ENCODE peak calls at places on chromosomes 16 and 17, in nine cellular contexts. V, L, Y, X, K, G, J, B and A are unnamed samples.

GRCh38 chr16:85162478-85163277 is 50.4 kb upstream of the CIBAR2 start:
- DNase-seq in V (peak; percentile 48), L (peak; percentile 76), Y (peak; percentile 91), X (peak; percentile 96), K (no peak), G (peak; percentile 53), J (no peak), B (no peak), A (peak; percentile 63)

GRCh38 chr17:45316271-45317112 is at the start of gene MAP3K14:
- DNase-seq in V (peak; percentile 77), L (peak; percentile 63), Y (peak; percentile 64), X (peak; percentile 83), K (no peak), G (no peak), J (peak; percentile 70), B (peak; percentile 71), A (no peak)

GRCh38 chr17:12021604-12022003 is 927 bp downstream of the MAP2K4 start:
- DNase-seq in V (no peak), L (no peak), Y (no peak), X (no peak), K (no peak), G (no peak), J (no peak), B (no peak), A (no peak)

GRCh38 chr17:9427460-9428315 is 147.9 kb downstream of the STX8 start:
- DNase-seq in V (no peak), L (peak; percentile 44), Y (peak; percentile 41), X (no peak), K (no peak), G (no peak), J (no peak), B (no peak), A (no peak)

GRCh38 chr17:77441130-77441920 is 300.6 kb downstream of the SEC14L1 start:
- DNase-seq in V (peak; percentile 57), L (no peak), Y (no peak), X (no peak), K (no peak), G (no peak), J (peak; percentile 84), B (no peak), A (no peak)

GRCh38 chr17:61678339-61678738 is 87.3 kb upstream of the NACA2 start:
- DNase-seq in V (no peak), L (no peak), Y (no peak), X (no peak), K (no peak), G (no peak), J (no peak), B (no peak), A (no peak)

GRCh38 chr16:65702707-65703402 is 581.0 kb upstream of the CDH11 start:
- DNase-seq in V (no peak), L (no peak), Y (no peak), X (no peak), K (no peak), G (no peak), J (no peak), B (no peak), A (no peak)

GRCh38 chr17:73228748-73229236 is 32.9 kb downstream of the CPSF4L start:
- DNase-seq in V (peak; percentile 66), L (peak; percentile 71), Y (peak; percentile 90), X (peak; percentile 51), K (peak; percentile 20), G (peak; percentile 67), J (no peak), B (peak; percentile 70), A (peak; percentile 86)

GRCh38 chr16:14608604-14609003 is 21.5 kb downstream of the PARN start:
- DNase-seq in V (no peak), L (no peak), Y (no peak), X (no peak), K (no peak), G (no peak), J (no peak), B (no peak), A (no peak)

GRCh38 chr17:48460055-48460454 is 30.0 kb upstream of the SKAP1 start:
- DNase-seq in V (no peak), L (no peak), Y (no peak), X (no peak), K (no peak), G (no peak), J (no peak), B (no peak), A (no peak)

GRCh38 chr17:6642592-6642991 is 1.7 kb downstream of the TXNDC17 start:
- DNase-seq in V (no peak), L (no peak), Y (peak; percentile 14), X (no peak), K (no peak), G (no peak), J (no peak), B (no peak), A (no peak)

GRCh38 chr17:19755392-19755791 is 7.3 kb upstream of the ALDH3A1 start:
- DNase-seq in V (no peak), L (no peak), Y (no peak), X (no peak), K (no peak), G (no peak), J (no peak), B (no peak), A (no peak)

DNA sequence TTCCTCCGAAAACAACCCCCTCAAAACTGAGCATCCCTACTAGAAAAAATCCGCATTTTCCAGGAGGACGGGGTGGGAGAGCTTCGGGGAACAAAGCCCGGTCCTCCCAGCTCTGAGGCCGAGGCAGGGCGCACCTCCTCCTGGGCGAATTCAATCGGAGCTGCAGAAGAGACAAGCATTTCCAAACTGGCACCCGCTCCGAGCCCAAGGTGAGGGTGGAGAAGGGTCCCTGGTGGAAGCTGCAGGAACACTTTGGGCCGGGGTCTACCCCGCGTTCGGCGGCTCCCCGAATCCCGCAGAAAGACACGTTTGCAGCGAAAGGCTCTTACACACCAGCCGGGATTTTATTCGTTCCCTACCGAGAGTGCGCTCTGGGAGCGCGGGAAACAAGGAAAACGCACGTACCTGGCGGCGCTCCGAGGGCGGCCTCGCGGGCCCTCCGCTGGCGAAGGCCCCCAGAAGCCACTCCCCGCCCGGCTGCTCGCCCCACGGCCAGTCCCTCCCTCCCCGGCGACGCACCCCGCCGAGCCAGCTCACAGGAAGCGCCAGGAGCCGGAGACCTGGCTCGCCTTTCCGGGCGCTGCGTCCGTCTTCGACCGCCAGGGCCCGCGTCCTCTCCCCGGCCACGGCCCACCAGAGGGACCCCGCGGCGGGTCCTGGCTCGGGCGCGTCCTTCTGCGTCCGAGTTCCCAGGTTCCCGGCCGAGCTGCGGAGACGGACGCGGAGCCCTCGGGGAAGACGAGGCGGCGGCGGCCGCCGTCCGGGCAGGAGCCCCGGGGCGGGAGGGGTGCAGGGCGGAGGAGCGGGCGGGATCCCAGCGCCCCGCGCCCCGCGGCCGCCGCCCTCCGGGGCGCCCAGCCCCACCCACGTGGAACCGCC is 49.8 kb upstream of the BAHCC1 start:
- DNase-seq in V (peak; percentile 89), L (peak; percentile 86), Y (peak; percentile 87), X (peak; percentile 81), K (peak; percentile 79), G (peak; percentile 66), J (peak; percentile 32), B (peak; percentile 91), A (peak; percentile 98)
- TF ChIP-seq POLR2A in V (peak; percentile 94), L (peak; percentile 83), Y (peak; percentile 22), X (peak; percentile 71), K (no peak), G (peak; percentile 77), J (peak; percentile 97), B (peak; percentile 73), A (peak; percentile 81)

DNA sequence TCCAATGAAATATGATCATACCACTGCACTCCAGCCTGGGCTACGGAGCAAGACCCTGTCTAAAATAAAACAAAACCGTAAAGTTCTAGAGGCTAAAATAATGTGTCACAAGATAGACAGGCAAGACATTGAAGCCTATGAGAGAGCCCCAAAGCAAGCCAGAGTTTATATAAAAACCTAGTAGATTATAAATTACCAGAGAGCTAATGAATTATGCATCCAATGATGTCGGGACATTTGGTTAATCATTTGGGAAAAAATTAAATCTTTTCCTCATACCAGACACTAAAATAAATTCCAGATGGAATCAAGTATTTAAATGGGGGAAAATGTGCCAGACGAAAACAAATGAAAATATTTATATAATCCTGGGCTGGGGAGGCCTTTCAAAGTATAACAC is 24.2 kb downstream of the CCDC40 start:
- DNase-seq in V (no peak), L (no peak), Y (no peak), X (no peak), K (no peak), G (no peak), J (no peak), B (no peak), A (no peak)
- TF ChIP-seq POLR2A in V (no peak), L (no peak), Y (no peak), X (no peak), K (no peak), G (no peak), J (no peak), B (no peak), A (no peak)

DNA sequence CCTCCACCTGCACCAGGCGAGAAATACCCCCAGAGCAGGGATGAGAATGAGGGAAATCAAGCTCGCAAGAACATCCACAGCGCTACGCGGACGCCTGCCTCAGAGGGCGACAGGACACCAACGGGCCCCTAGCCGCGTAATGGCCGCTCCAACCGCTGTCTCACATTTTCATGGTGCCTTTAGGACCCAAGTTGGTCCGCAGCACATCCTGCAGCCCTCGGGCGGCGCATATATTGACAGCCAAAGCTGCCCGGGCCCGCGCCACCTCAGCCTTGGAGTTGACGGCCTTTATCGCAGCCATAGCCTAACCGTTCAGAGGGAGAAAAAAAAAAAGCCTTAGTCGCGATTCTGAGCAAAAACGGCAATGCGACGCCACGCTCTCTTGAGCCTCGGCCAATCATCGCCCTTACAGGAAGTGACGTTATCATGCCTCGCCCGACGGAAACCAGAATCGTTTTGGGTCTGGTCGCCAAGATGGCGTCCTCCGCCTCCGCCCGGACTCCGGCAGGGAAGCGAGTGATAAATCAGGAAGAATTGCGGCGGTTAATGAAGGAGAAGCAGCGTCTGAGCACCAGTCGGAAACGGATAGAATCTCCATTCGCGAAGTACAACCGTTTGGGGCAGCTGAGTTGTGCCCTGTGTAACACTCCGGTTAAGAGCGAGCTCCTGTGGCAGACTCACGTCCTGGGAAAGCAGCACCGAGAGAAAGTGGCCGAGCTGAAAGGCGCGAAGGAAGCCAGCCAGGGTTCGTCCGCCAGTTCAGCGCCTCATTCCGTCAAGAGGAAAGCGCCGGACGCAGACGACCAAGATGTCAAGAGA is at the start of the genes CCT6B and ZNF830:
- DNase-seq in V (peak; percentile 94), L (peak; percentile 86), Y (peak; percentile 95), X (peak; percentile 92), K (peak; percentile 73), G (peak; percentile 93), J (peak; percentile 92), B (peak; percentile 97), A (peak; percentile 82)
- TF ChIP-seq POLR2A in V (peak; percentile 78), L (peak; percentile 60), Y (peak; percentile 91), X (no peak), K (peak; percentile 96), G (peak; percentile 71), J (peak; percentile 57), B (peak; percentile 90), A (peak; percentile 90)

DNA sequence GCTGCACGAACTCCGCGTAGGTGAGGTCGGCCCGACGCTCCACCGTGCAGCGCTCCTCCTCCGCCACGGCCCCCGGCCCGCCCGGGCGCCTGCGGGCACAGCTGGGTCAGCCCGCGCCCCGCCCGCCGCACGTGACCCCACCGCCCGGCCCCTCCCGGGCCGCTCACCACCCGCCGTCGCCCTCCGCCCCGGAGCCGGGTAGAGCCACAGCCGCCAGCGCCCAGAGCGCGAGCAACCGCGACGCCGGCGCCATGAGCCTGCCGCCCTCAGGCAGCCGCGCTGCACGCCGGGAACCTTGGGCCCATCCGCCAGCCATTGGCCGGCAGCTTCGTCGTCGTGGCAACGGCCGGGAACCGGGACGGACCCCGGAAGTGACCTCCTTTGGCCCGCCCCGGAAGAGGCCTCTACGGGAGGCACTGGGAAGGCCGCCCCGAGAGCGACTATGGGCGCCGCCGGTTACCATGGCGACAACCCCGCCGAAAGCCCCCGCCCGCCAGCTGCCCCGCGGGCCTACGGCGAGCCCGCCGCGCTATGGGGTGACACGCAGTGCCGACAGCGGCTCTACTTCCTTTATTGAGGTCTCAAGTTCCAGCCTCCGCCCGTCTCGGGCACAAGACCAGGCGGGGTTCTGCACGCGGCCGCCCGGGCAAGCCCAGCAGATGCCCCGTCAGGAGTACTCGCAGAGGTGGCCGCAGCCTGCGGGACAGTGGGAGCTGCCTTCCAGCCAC is at the start of gene JMJD8:
- DNase-seq in V (peak; percentile 98), L (peak; percentile 94), Y (peak; percentile 92), X (peak; percentile 98), K (peak; percentile 100), G (peak; percentile 93), J (peak; percentile 96), B (peak; percentile 97), A (no peak)
- TF ChIP-seq POLR2A in V (peak; percentile 51), L (peak; percentile 53), Y (no peak), X (no peak), K (peak; percentile 88), G (peak; percentile 39), J (peak; percentile 40), B (peak; percentile 88), A (peak; percentile 62)